ENCODE peak calls at places on chromosome 14, in six cellular contexts. N, K, E, L, H and Q are unnamed samples.

GRCh38 chr14:75577724-75578098 is 709 bp upstream of the FLVCR2 start:
- DNase-seq in L (peak), N (peak), H (peak), K (peak), E (peak), Q (peak)

GRCh38 chr14:21042918-21043317 is 756 bp downstream of the RNASE7 start:
- DNase-seq in L (no peak), N (no peak), K (no peak), H (no peak), E (no peak), Q (no peak)

GRCh38 chr14:89391123-89391522 is 25.9 kb downstream of the FOXN3 start:
- DNase-seq in E (no peak), N (no peak), H (no peak), K (no peak), L (no peak), Q (no peak)

GRCh38 chr14:92945959-92946846 is 23.3 kb downstream of the CHGA start:
- DNase-seq in N (peak), E (no peak), H (peak), L (no peak), K (no peak), Q (peak)

GRCh38 chr14:75379246-75379929 is 48.4 kb upstream of the JDP2 start:
- DNase-seq in K (no peak), N (no peak), L (no peak), H (no peak), E (no peak), Q (no peak)

GRCh38 chr14:42732005-42732404 is 1125.3 kb downstream of the LRFN5 start:
- DNase-seq in K (no peak), L (no peak), E (no peak), N (no peak), H (no peak), Q (no peak)

GRCh38 chr14:60275932-60276331 is 26.9 kb downstream of the PPM1A start:
- DNase-seq in K (no peak), L (no peak), H (no peak), E (no peak), N (peak), Q (no peak)

GRCh38 chr14:58166005-58166983 is 14.3 kb upstream of the ARMH4 start:
- DNase-seq in K (peak), N (peak), L (peak), E (peak), H (peak), Q (peak)

GRCh38 chr14:77311217-77311616 is 9.5 kb downstream of the POMT2 start:
- DNase-seq in K (no peak), N (no peak), H (no peak), E (no peak), L (no peak), Q (peak)

GRCh38 chr14:58832010-58832409 is 194.2 kb downstream of the DACT1 start:
- DNase-seq in L (no peak), K (no peak), N (peak), H (no peak), E (no peak), Q (no peak)

GRCh38 chr14:65229431-65230286 is 127.3 kb upstream of the MAX start:
- DNase-seq in E (peak), K (no peak), H (peak), L (peak), N (peak), Q (peak)

GRCh38 chr14:92122761-92123160 is 992 bp downstream of the CPSF2 start:
- DNase-seq in E (no peak), H (no peak), K (no peak), L (no peak), N (peak), Q (no peak)

GRCh38 chr14:102508774-102509743 is 517 bp downstream of the ANKRD9 start:
- DNase-seq in K (no peak), L (no peak), N (peak), H (peak), E (peak), Q (peak)

GRCh38 chr14:23887536-23887935 is 66.0 kb upstream of the DHRS4 start:
- DNase-seq in K (no peak), H (no peak), N (no peak), E (no peak), L (no peak), Q (no peak)

GRCh38 chr14:91061309-91061887 is 957 bp upstream of the RPS6KA5 start:
- DNase-seq in K (no peak), H (no peak), L (no peak), E (no peak), N (no peak), Q (no peak)

GRCh38 chr14:52402812-52403526 is 88.9 kb downstream of the PTGER2 start:
- DNase-seq in L (no peak), H (no peak), E (no peak), N (peak), K (no peak), Q (no peak)

GRCh38 chr14:35695647-35696046 is 113.4 kb downstream of the RALGAPA1 start:
- DNase-seq in L (no peak), K (no peak), N (peak), E (no peak), H (no peak), Q (peak)

GRCh38 chr14:51823706-51824105 is 36.7 kb upstream of the GNG2 start:
- DNase-seq in L (no peak), K (no peak), H (no peak), N (peak), E (no peak), Q (peak)

GRCh38 chr14:66369157-66369706 is 116.9 kb upstream of the CCDC196 start:
- DNase-seq in H (no peak), E (no peak), K (no peak), N (no peak), L (no peak), Q (no peak)

GRCh38 chr14:104443391-104444158 is 136.0 kb upstream of the C14orf180 start:
- DNase-seq in L (no peak), K (no peak), E (no peak), N (no peak), H (no peak), Q (no peak)

GRCh38 chr14:52043690-52044089 is 25.2 kb downstream of the NID2 start:
- DNase-seq in L (no peak), K (no peak), E (peak), N (peak), H (peak), Q (peak)

GRCh38 chr14:72800848-72801370 is 93.0 kb downstream of the DPF3 start:
- DNase-seq in N (no peak), L (no peak), H (no peak), K (no peak), E (no peak), Q (no peak)

GRCh38 chr14:63777024-63777423 is 49.2 kb upstream of the SGPP1 start:
- DNase-seq in H (no peak), E (no peak), K (no peak), L (no peak), N (peak), Q (peak)

GRCh38 chr14:100547633-100548294 is 39.5 kb downstream of the BEGAIN start:
- DNase-seq in K (no peak), H (peak), L (no peak), E (peak), N (peak), Q (peak)

GRCh38 chr14:104981699-104982541 is 3.7 kb upstream of the CLBA1 start:
- DNase-seq in H (no peak), L (no peak), E (no peak), N (no peak), K (no peak), Q (no peak)

GRCh38 chr14:102873546-102874061 is 48.9 kb upstream of the AMN start:
- DNase-seq in E (no peak), N (no peak), L (no peak), K (no peak), H (no peak), Q (no peak)

GRCh38 chr14:54108481-54109471 is 152.2 kb upstream of the BMP4 start:
- DNase-seq in L (no peak), N (peak), H (no peak), K (no peak), E (no peak), Q (peak)

GRCh38 chr14:104135121-104135903 is 3.1 kb upstream of the KIF26A start:
- DNase-seq in K (no peak), H (no peak), E (peak), N (no peak), L (no peak), Q (no peak)

GRCh38 chr14:65054471-65055085 is 47.7 kb downstream of the MAX start:
- DNase-seq in L (no peak), K (no peak), H (peak), N (no peak), E (no peak), Q (no peak)

GRCh38 chr14:92607251-92607650 is 93.7 kb downstream of the RIN3 start:
- DNase-seq in E (no peak), N (no peak), H (no peak), L (no peak), K (no peak), Q (no peak)

GRCh38 chr14:54712371-54712998 is 145.6 kb downstream of the SAMD4A start:
- DNase-seq in E (no peak), H (no peak), L (no peak), N (peak), K (no peak), Q (peak)

GRCh38 chr14:72643317-72643801 is 250.5 kb downstream of the DPF3 start:
- DNase-seq in H (no peak), E (no peak), N (peak), K (no peak), L (no peak), Q (peak)

GRCh38 chr14:100775831-100776591 is 49.3 kb downstream of the DLK1 start:
- DNase-seq in L (no peak), K (no peak), N (no peak), H (peak), E (no peak), Q (peak)

GRCh38 chr14:87690076-87690661 is 302.8 kb downstream of the GALC start:
- DNase-seq in L (no peak), H (no peak), N (no peak), E (no peak), K (no peak), Q (no peak)

GRCh38 chr14:71665781-71666180 is 266.4 kb upstream of the RGS6 start:
- DNase-seq in L (no peak), H (no peak), N (no peak), K (no peak), E (no peak), Q (no peak)

GRCh38 chr14:51603495-51603894 is 48.2 kb upstream of the FRMD6 start:
- DNase-seq in H (no peak), N (peak), K (no peak), E (no peak), L (no peak), Q (peak)

GRCh38 chr14:94390372-94391086 is 2.1 kb upstream of the SERPINA1 start:
- DNase-seq in N (peak), E (no peak), K (no peak), H (peak), L (no peak), Q (no peak)

GRCh38 chr14:103122578-103123127 is 608 bp upstream of the TNFAIP2 start:
- DNase-seq in N (no peak), E (no peak), L (no peak), K (no peak), H (no peak), Q (no peak)